ENCODE peak calls at places on chromosome 9, in ten cellular contexts. G, P, N, E, H, K, X, J, T and O are unnamed samples.

GRCh38 chr9:13688990-13689600 is 409.6 kb upstream of the MPDZ start:
- DNase-seq in G (no peak), P (peak), N (peak), E (no peak), H (peak), K (no peak), X (no peak), J (no peak), T (no peak), O (peak)

GRCh38 chr9:114202396-114202795 is 47.1 kb downstream of the COL27A1 start:
- DNase-seq in G (no peak), P (no peak), N (no peak), E (no peak), H (no peak), K (no peak), X (no peak), J (no peak), T (no peak), O (no peak)

GRCh38 chr9:98989036-98990000 is 45.6 kb downstream of the COL15A1 start:
- DNase-seq in G (peak), P (peak), N (peak), E (peak), H (peak), K (no peak), X (peak), J (no peak), T (no peak), O (peak)

GRCh38 chr9:30476826-30477225 is 1907.6 kb upstream of the ACO1 start:
- DNase-seq in G (no peak), P (no peak), N (no peak), E (no peak), H (no peak), K (no peak), X (no peak), J (no peak), T (no peak), O (no peak)

GRCh38 chr9:107260437-107261081 is 22.5 kb upstream of the RAD23B start:
- DNase-seq in G (no peak), P (peak), N (peak), E (no peak), H (no peak), K (no peak), X (no peak), J (no peak), T (no peak), O (no peak)

GRCh38 chr9:129626944-129627297 is 958 bp downstream of the NTMT1 start:
- DNase-seq in G (no peak), P (peak), N (peak), E (peak), H (peak), K (no peak), X (no peak), J (no peak), T (no peak), O (peak)

GRCh38 chr9:38621434-38622082 is 1.2 kb upstream of the ANKRD18A start:
- DNase-seq in G (no peak), P (no peak), N (peak), E (no peak), H (no peak), K (no peak), X (no peak), J (peak), T (peak), O (no peak)

GRCh38 chr9:123344273-123345096 is 11.5 kb upstream of the CRB2 start:
- DNase-seq in G (no peak), P (no peak), N (no peak), E (no peak), H (no peak), K (no peak), X (no peak), J (no peak), T (no peak), O (no peak)

GRCh38 chr9:126614088-126614454 is 343 bp downstream of the LMX1B start:
- DNase-seq in G (no peak), P (no peak), N (no peak), E (no peak), H (no peak), K (no peak), X (no peak), J (peak), T (no peak), O (no peak)

GRCh38 chr9:134294228-134295071 is 31.8 kb upstream of the RXRA start:
- DNase-seq in G (no peak), P (no peak), N (peak), E (no peak), H (no peak), K (no peak), X (no peak), J (no peak), T (no peak), O (no peak)

GRCh38 chr9:135827301-135827700 is 80.0 kb downstream of the CAMSAP1 start:
- DNase-seq in G (no peak), P (no peak), N (no peak), E (no peak), H (no peak), K (no peak), X (no peak), J (no peak), T (no peak), O (no peak)

GRCh38 chr9:93520523-93520922 is 55.9 kb upstream of the PHF2 start:
- DNase-seq in G (no peak), P (peak), N (peak), E (no peak), H (no peak), K (no peak), X (no peak), J (no peak), T (no peak), O (no peak)
- TF ChIP-seq CTCF in G (no peak), P (peak), N (peak), E (no peak), H (no peak), K (no peak), X (no peak), J (no peak), T (no peak), O (peak)

DNA sequence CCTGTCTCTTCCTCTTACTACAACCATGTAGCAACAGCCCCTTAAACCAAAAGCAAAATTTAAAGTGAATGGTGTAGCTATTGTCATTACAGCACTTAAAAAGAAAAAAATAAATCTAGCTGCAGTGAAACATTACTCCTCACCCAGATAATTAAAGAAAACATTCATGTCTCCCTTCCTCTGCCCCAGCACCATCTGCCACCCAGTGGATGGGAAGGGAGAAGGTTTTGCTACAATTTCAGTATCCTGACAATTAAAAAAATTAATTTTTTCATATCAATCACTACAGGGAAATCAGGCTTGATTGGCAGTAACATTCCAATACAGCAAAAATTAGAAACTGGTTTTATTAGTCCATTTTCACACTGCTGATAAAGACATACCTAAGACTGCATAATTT is 147.4 kb upstream of the PUM3 start:
- DNase-seq in G (no peak), P (peak), N (peak), E (no peak), H (peak), K (no peak), X (no peak), J (no peak), T (no peak), O (peak)
- TF ChIP-seq CTCF in G (no peak), P (no peak), N (no peak), E (peak), H (peak), K (no peak), X (no peak), J (no peak), T (peak), O (no peak)

GRCh38 chr9:69822091-69822750 is 1.6 kb downstream of the CFAP95 start:
- DNase-seq in G (no peak), P (peak), N (peak), E (no peak), H (peak), K (no peak), X (no peak), J (no peak), T (no peak), O (peak)
- TF ChIP-seq CTCF in G (no peak), P (no peak), N (no peak), E (no peak), H (peak), K (no peak), X (no peak), J (no peak), T (peak), O (no peak)

DNA sequence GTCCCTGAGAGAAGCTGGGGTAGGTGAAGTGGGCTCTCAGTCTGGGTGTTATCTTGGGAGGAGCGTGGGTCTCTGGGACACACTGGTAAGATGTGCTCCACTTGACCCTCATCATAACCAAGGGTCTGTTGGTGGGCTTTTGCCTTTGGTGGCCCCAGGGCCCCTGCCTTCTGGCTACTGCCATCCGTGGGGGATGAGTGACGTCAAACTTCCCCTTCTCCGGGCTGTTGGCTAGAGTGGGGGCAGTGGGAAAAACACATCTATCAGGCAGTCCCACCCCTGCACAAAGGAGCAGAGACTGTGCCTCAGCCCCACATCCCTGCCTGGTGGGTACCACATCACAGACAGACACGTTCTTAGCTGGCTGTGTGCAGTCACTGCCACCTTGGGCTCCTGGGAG is 35.1 kb downstream of the GADD45G start:
- DNase-seq in G (no peak), P (no peak), N (no peak), E (no peak), H (no peak), K (no peak), X (no peak), J (no peak), T (no peak), O (no peak)
- TF ChIP-seq CTCF in G (no peak), P (no peak), N (no peak), E (no peak), H (no peak), K (no peak), X (no peak), J (no peak), T (no peak), O (no peak)

GRCh38 chr9:10479172-10479571 is 133.6 kb downstream of the PTPRD start:
- DNase-seq in G (no peak), P (no peak), N (no peak), E (no peak), H (no peak), K (no peak), X (no peak), J (no peak), T (no peak), O (no peak)
- TF ChIP-seq CTCF in G (no peak), P (peak), N (peak), E (peak), H (peak), K (no peak), X (peak), J (no peak), T (peak), O (peak)